ENCODE peak calls at places on chromosome 6, in seven cellular contexts. Y is activated T-helper 2 cell treated with anti-CD3 and anti-CD28 coated beads, Interferon-gamma antibody, Interleukin-2, Interleukin-4, amounts not matched to agents 10 μg/mL and 5 μg/mL and 100 μg/mL, durations not matched to agents 14 hours and 24 hours and 36 hours; S is HCEC 1CT; O is BE2C; W is fibroblast of the aortic adventitia; D is colonic mucosa; P is A549. H is an unnamed sample.

GRCh38 chr6:61809004-61809595 is 476.9 kb downstream of the KHDRBS2 start:
- DNase-seq in P (peak), S (peak), D (no peak), O (no peak), Y (no peak), W (no peak), H (peak)

GRCh38 chr6:34656378-34657036 is 40.1 kb downstream of the ILRUN start:
- DNase-seq in P (no peak), S (peak), Y (no peak), D (peak), W (peak), O (peak), H (peak)

GRCh38 chr6:143100429-143100828 is 39.7 kb downstream of the AIG1 start:
- DNase-seq in W (no peak), D (no peak), S (no peak), O (no peak), P (no peak), Y (no peak), H (no peak)

GRCh38 chr6:17932362-17932852 is 55.0 kb downstream of the KIF13A start:
- DNase-seq in S (peak), P (no peak), W (peak), O (no peak), Y (no peak), D (no peak), H (peak)

GRCh38 chr6:44800171-44800671 is 412.7 kb downstream of the CDC5L start:
- DNase-seq in W (peak), P (peak), Y (no peak), O (no peak), S (no peak), D (no peak), H (no peak)

GRCh38 chr6:12401200-12401599 is 111.0 kb downstream of the EDN1 start:
- DNase-seq in W (peak), P (no peak), Y (no peak), S (no peak), O (no peak), D (no peak), H (no peak)

GRCh38 chr6:107793193-107793592 is 30.9 kb downstream of the SCML4 start:
- DNase-seq in Y (no peak), W (no peak), S (no peak), O (no peak), P (no peak), D (no peak), H (no peak)

GRCh38 chr6:53854843-53855567 is 60.2 kb downstream of the LRRC1 start:
- DNase-seq in P (no peak), D (no peak), S (no peak), O (no peak), Y (no peak), W (no peak), H (no peak)

GRCh38 chr6:144500886-144501285 is 215.8 kb downstream of the UTRN start:
- DNase-seq in S (no peak), W (no peak), P (no peak), O (no peak), Y (no peak), D (no peak), H (no peak)

GRCh38 chr6:6749791-6750434 is 161.4 kb downstream of the LY86 start:
- DNase-seq in O (peak), P (peak), Y (peak), D (peak), S (peak), W (peak), H (peak)

GRCh38 chr6:125273965-125274364 is 27.8 kb downstream of the HDDC2 start:
- DNase-seq in Y (no peak), S (peak), O (peak), P (no peak), W (peak), D (peak), H (peak)

GRCh38 chr6:155264704-155265320 is 999 bp downstream of the CLDN20 start:
- DNase-seq in D (no peak), O (peak), S (peak), W (peak), Y (no peak), P (no peak), H (peak)

GRCh38 chr6:44697333-44697732 is 309.8 kb downstream of the CDC5L start:
- DNase-seq in P (no peak), O (no peak), S (no peak), D (no peak), Y (no peak), W (no peak), H (no peak)

GRCh38 chr6:158697798-158698197 is 47.9 kb downstream of the SYTL3 start:
- DNase-seq in W (peak), O (no peak), P (no peak), D (no peak), S (no peak), Y (no peak), H (peak)

GRCh38 chr6:162478191-162478642 is 249.3 kb downstream of the PRKN start:
- DNase-seq in O (no peak), D (no peak), P (no peak), Y (no peak), S (no peak), W (no peak), H (no peak)

GRCh38 chr6:125510405-125510804 is 208.6 kb upstream of the HDDC2 start:
- DNase-seq in O (no peak), D (no peak), P (no peak), W (no peak), S (no peak), Y (no peak), H (no peak)

GRCh38 chr6:35742842-35743241 is 6.0 kb downstream of the ARMC12 start:
- DNase-seq in S (no peak), D (no peak), W (no peak), P (no peak), O (no peak), Y (no peak), H (no peak)

GRCh38 chr6:104789770-104790190 is 69.9 kb downstream of the HACE1 start:
- DNase-seq in Y (no peak), O (no peak), S (peak), P (peak), W (peak), D (no peak), H (peak)

GRCh38 chr6:106688177-106688951 is 59.0 kb downstream of the QRSL1 start:
- DNase-seq in W (peak), O (no peak), P (no peak), Y (no peak), S (no peak), D (no peak), H (peak)

GRCh38 chr6:89051725-89052124 is 28.8 kb upstream of the PNRC1 start:
- DNase-seq in O (no peak), D (no peak), S (no peak), W (no peak), P (no peak), Y (no peak), H (no peak)

GRCh38 chr6:35360349-35361138 is 18.2 kb downstream of the PPARD start:
- DNase-seq in Y (no peak), S (no peak), P (no peak), D (no peak), W (no peak), O (peak), H (no peak)

GRCh38 chr6:132749111-132749510 is 8.6 kb downstream of the VNN2 start:
- DNase-seq in P (no peak), S (peak), W (peak), Y (no peak), O (no peak), D (no peak), H (no peak)

GRCh38 chr6:133805876-133806275 is 83.0 kb upstream of the TCF21 start:
- DNase-seq in D (no peak), Y (no peak), P (no peak), O (no peak), S (no peak), W (no peak), H (no peak)

GRCh38 chr6:109024368-109024767 is 70.3 kb downstream of the SESN1 start:
- DNase-seq in W (peak), Y (no peak), O (no peak), S (peak), P (no peak), D (no peak), H (no peak)

GRCh38 chr6:33779305-33779704 is 9.6 kb downstream of the LEMD2 start:
- DNase-seq in S (no peak), D (no peak), P (no peak), Y (no peak), W (no peak), O (peak), H (no peak)

GRCh38 chr6:43823879-43824740 is 54.1 kb downstream of the VEGFA start:
- DNase-seq in D (peak), S (no peak), Y (no peak), W (no peak), O (no peak), P (no peak), H (no peak)

GRCh38 chr6:53151676-53152075 is 3.0 kb upstream of the GCM1 start:
- DNase-seq in W (no peak), P (no peak), O (peak), S (no peak), Y (no peak), D (no peak), H (peak)

GRCh38 chr6:151436814-151437213 is 15.1 kb downstream of the RMND1 start:
- DNase-seq in W (peak), D (no peak), S (no peak), Y (no peak), O (no peak), P (no peak), H (peak)

GRCh38 chr6:85403331-85404015 is 46.4 kb upstream of the NT5E start:
- DNase-seq in P (no peak), D (no peak), W (peak), Y (no peak), S (peak), O (no peak), H (peak)